ENCODE peak calls at places on chromosomes 12 and 14, in six cellular contexts. K, J, T, P, S and A are unnamed samples.

GRCh38 chr14:33404054-33404453 is 465.4 kb downstream of the NPAS3 start:
- DNase-seq in T (peak), K (no peak), P (no peak), S (no peak), J (peak), A (peak)

GRCh38 chr14:68526420-68527105 is 266.3 kb downstream of the ZFP36L1 start:
- DNase-seq in S (no peak), P (no peak), J (no peak), K (peak), T (peak), A (no peak)

GRCh38 chr12:113276306-113276705 is 55.0 kb downstream of the TPCN1 start:
- DNase-seq in T (no peak), P (no peak), S (no peak), K (peak), J (no peak), A (no peak)

GRCh38 chr12:131897875-131898274 is 3.5 kb downstream of the ULK1 start:
- DNase-seq in K (peak), P (no peak), T (no peak), J (no peak), S (no peak), A (no peak)

GRCh38 chr14:103002578-103003350 is 54.6 kb downstream of the CDC42BPB start:
- DNase-seq in P (no peak), K (peak), T (no peak), S (no peak), J (no peak), A (no peak)

GRCh38 chr14:64910847-64911495 is 3.3 kb upstream of the CHURC1 start:
- DNase-seq in J (peak), K (no peak), S (no peak), T (peak), P (no peak), A (peak)

GRCh38 chr14:100533647-100534485 is 53.4 kb downstream of the BEGAIN start:
- DNase-seq in S (no peak), K (peak), T (peak), P (no peak), J (no peak), A (no peak)

GRCh38 chr14:91872011-91872476 is 4.7 kb upstream of the TC2N start:
- DNase-seq in K (no peak), T (peak), P (no peak), S (no peak), J (no peak), A (no peak)

GRCh38 chr14:90388982-90389381 is 7.8 kb upstream of the CALM1 start:
- DNase-seq in J (no peak), S (no peak), K (no peak), P (no peak), T (peak), A (no peak)

GRCh38 chr14:59630281-59630963 is 53.8 kb upstream of the CCDC175 start:
- DNase-seq in T (peak), S (no peak), J (no peak), P (no peak), K (peak), A (no peak)

GRCh38 chr12:54059668-54060067 is 6.0 kb downstream of the HOXC4 start:
- DNase-seq in P (no peak), K (no peak), T (no peak), J (no peak), S (no peak), A (no peak)

GRCh38 chr14:39108791-39109190 is 5.3 kb upstream of the GEMIN2 start:
- DNase-seq in J (no peak), T (no peak), P (no peak), S (no peak), K (no peak), A (no peak)

GRCh38 chr12:120199595-120200306 is 1.2 kb downstream of the RPLP0 start:
- DNase-seq in J (peak), K (no peak), P (no peak), T (peak), S (no peak), A (peak)

GRCh38 chr12:124509676-124510300 is 57.6 kb downstream of the NCOR2 start:
- DNase-seq in J (peak), K (peak), P (no peak), T (peak), S (no peak), A (no peak)

GRCh38 chr14:105210266-105211025 is 29.3 kb upstream of the NUDT14 start:
- DNase-seq in P (no peak), K (no peak), S (no peak), T (no peak), J (no peak), A (no peak)

GRCh38 chr14:35400707-35401421 is 3.7 kb downstream of the NFKBIA start:
- DNase-seq in T (peak), P (no peak), J (no peak), S (peak), K (no peak), A (no peak)

GRCh38 chr12:57893460-57894353 is 47.2 kb upstream of the CTDSP2 start:
- DNase-seq in J (peak), P (no peak), K (peak), T (peak), S (no peak), A (no peak)

GRCh38 chr14:91858536-91859275 is 8.6 kb downstream of the TC2N start:
- DNase-seq in T (peak), P (no peak), S (no peak), K (no peak), J (peak), A (no peak)

GRCh38 chr12:132557969-132558856 is 52.2 kb downstream of the LRCOL1 start:
- DNase-seq in K (no peak), S (no peak), J (no peak), T (no peak), P (no peak), A (no peak)

GRCh38 chr14:69471916-69472315 is 12.6 kb upstream of the PLEKHD1 start:
- DNase-seq in J (no peak), K (no peak), S (no peak), T (no peak), P (no peak), A (no peak)

GRCh38 chr14:68208218-68208617 is 388.6 kb downstream of the RAD51B start:
- DNase-seq in T (peak), K (no peak), P (no peak), S (no peak), J (no peak), A (no peak)

GRCh38 chr14:67526676-67527459 is 6.2 kb upstream of the PLEKHH1 start:
- DNase-seq in T (peak), S (peak), J (peak), P (no peak), K (no peak), A (peak)

GRCh38 chr12:123992118-123992825 is 19.3 kb downstream of the ZNF664 start:
- DNase-seq in T (no peak), S (no peak), K (no peak), P (no peak), J (no peak), A (no peak)

GRCh38 chr12:16691624-16692023 is 85.7 kb upstream of the LMO3 start:
- DNase-seq in J (no peak), P (no peak), K (no peak), T (no peak), S (no peak), A (no peak)

GRCh38 chr14:39592390-39592789 is 160.2 kb upstream of the FBXO33 start:
- DNase-seq in J (no peak), P (no peak), S (no peak), K (no peak), T (no peak), A (no peak)